ENCODE peak calls at places on chromosomes 6 and 20, in ten cellular contexts. One of them, this sample, is unnamed.

GRCh38 chr6:1110164-1110563 is 201.7 kb upstream of the FOXQ1 start:
- DNase-seq in A549: no peak
- DNase-seq in OCI-LY7: no peak
- DNase-seq in RWPE1: no peak
- DNase-seq in heart right ventricle: no peak
- DNase-seq in fibroblast of lung: peak
- DNase-seq in brain microvascular endothelial cell: no peak
- DNase-seq in PC-3: peak
- DNase-seq in body of pancreas: no peak
- DNase-seq in CD4-positive, alpha-beta T cell: no peak
- DNase-seq in this sample: no peak

GRCh38 chr20:48625136-48625900 is 202.5 kb downstream of the PREX1 start:
- DNase-seq in OCI-LY7: no peak
- DNase-seq in brain microvascular endothelial cell: no peak
- DNase-seq in RWPE1: no peak
- DNase-seq in PC-3: no peak
- DNase-seq in heart right ventricle: no peak
- DNase-seq in body of pancreas: no peak
- DNase-seq in CD4-positive, alpha-beta T cell: no peak
- DNase-seq in fibroblast of lung: no peak
- DNase-seq in A549: no peak
- DNase-seq in this sample: no peak

GRCh38 chr6:151209071-151209831 is 30.5 kb upstream of the AKAP12 start:
- DNase-seq in RWPE1: peak
- DNase-seq in OCI-LY7: no peak
- DNase-seq in heart right ventricle: no peak
- DNase-seq in PC-3: peak
- DNase-seq in fibroblast of lung: no peak
- DNase-seq in A549: peak
- DNase-seq in body of pancreas: no peak
- DNase-seq in CD4-positive, alpha-beta T cell: no peak
- DNase-seq in brain microvascular endothelial cell: peak
- DNase-seq in this sample: no peak

GRCh38 chr6:148852688-148853087 is 105.9 kb downstream of the UST start:
- DNase-seq in PC-3: no peak
- DNase-seq in body of pancreas: no peak
- DNase-seq in fibroblast of lung: no peak
- DNase-seq in CD4-positive, alpha-beta T cell: no peak
- DNase-seq in A549: no peak
- DNase-seq in brain microvascular endothelial cell: no peak
- DNase-seq in RWPE1: no peak
- DNase-seq in heart right ventricle: no peak
- DNase-seq in OCI-LY7: no peak
- DNase-seq in this sample: no peak

GRCh38 chr6:68677119-68677518 is 42.0 kb downstream of the ADGRB3 start:
- DNase-seq in body of pancreas: no peak
- DNase-seq in fibroblast of lung: peak
- DNase-seq in OCI-LY7: no peak
- DNase-seq in brain microvascular endothelial cell: no peak
- DNase-seq in heart right ventricle: no peak
- DNase-seq in CD4-positive, alpha-beta T cell: no peak
- DNase-seq in RWPE1: no peak
- DNase-seq in A549: no peak
- DNase-seq in PC-3: no peak
- DNase-seq in this sample: no peak

GRCh38 chr6:139371421-139372253 is 2.8 kb downstream of the CITED2 start:
- DNase-seq in A549: no peak
- DNase-seq in body of pancreas: no peak
- DNase-seq in brain microvascular endothelial cell: no peak
- DNase-seq in OCI-LY7: no peak
- DNase-seq in heart right ventricle: no peak
- DNase-seq in fibroblast of lung: peak
- DNase-seq in RWPE1: no peak
- DNase-seq in PC-3: peak
- DNase-seq in CD4-positive, alpha-beta T cell: no peak
- DNase-seq in this sample: no peak

GRCh38 chr6:149907317-149907716 is 9.4 kb upstream of the RAET1E start:
- DNase-seq in RWPE1: no peak
- DNase-seq in heart right ventricle: no peak
- DNase-seq in body of pancreas: no peak
- DNase-seq in A549: no peak
- DNase-seq in fibroblast of lung: no peak
- DNase-seq in CD4-positive, alpha-beta T cell: no peak
- DNase-seq in OCI-LY7: no peak
- DNase-seq in brain microvascular endothelial cell: no peak
- DNase-seq in PC-3: no peak
- DNase-seq in this sample: no peak

GRCh38 chr6:113364781-113365545 is 492.2 kb upstream of the MARCKS start:
- DNase-seq in body of pancreas: no peak
- DNase-seq in PC-3: peak
- DNase-seq in heart right ventricle: no peak
- DNase-seq in brain microvascular endothelial cell: peak
- DNase-seq in RWPE1: no peak
- DNase-seq in A549: no peak
- DNase-seq in CD4-positive, alpha-beta T cell: no peak
- DNase-seq in fibroblast of lung: no peak
- DNase-seq in OCI-LY7: no peak
- DNase-seq in this sample: no peak

GRCh38 chr20:62517901-62518610 is 42.3 kb upstream of the GATA5 start:
- DNase-seq in heart right ventricle: no peak
- DNase-seq in PC-3: no peak
- DNase-seq in A549: no peak
- DNase-seq in fibroblast of lung: no peak
- DNase-seq in body of pancreas: no peak
- DNase-seq in RWPE1: no peak
- DNase-seq in CD4-positive, alpha-beta T cell: no peak
- DNase-seq in brain microvascular endothelial cell: no peak
- DNase-seq in OCI-LY7: no peak
- DNase-seq in this sample: no peak
- TF ChIP-seq CTCF in heart right ventricle: no peak
- TF ChIP-seq CTCF in PC-3: no peak
- TF ChIP-seq CTCF in A549: no peak
- TF ChIP-seq CTCF in fibroblast of lung: no peak
- TF ChIP-seq CTCF in body of pancreas: no peak
- TF ChIP-seq CTCF in RWPE1: no peak
- TF ChIP-seq CTCF in CD4-positive, alpha-beta T cell: no peak
- TF ChIP-seq CTCF in brain microvascular endothelial cell: no peak
- TF ChIP-seq CTCF in OCI-LY7: no peak
- TF ChIP-seq CTCF in this sample: no peak

GRCh38 chr6:14211596-14211961 is 94.0 kb downstream of the CD83 start:
- DNase-seq in OCI-LY7: no peak
- DNase-seq in CD4-positive, alpha-beta T cell: no peak
- DNase-seq in heart right ventricle: peak
- DNase-seq in RWPE1: no peak
- DNase-seq in A549: no peak
- DNase-seq in body of pancreas: peak
- DNase-seq in PC-3: peak
- DNase-seq in brain microvascular endothelial cell: peak
- DNase-seq in fibroblast of lung: peak
- DNase-seq in this sample: peak
- H3K27ac ChIP-seq in OCI-LY7: peak
- H3K27ac ChIP-seq in CD4-positive, alpha-beta T cell: no peak
- H3K27ac ChIP-seq in heart right ventricle: peak
- H3K27ac ChIP-seq in RWPE1: peak
- H3K27ac ChIP-seq in A549: peak
- H3K27ac ChIP-seq in body of pancreas: peak
- H3K27ac ChIP-seq in PC-3: peak
- H3K27ac ChIP-seq in brain microvascular endothelial cell: peak
- H3K27ac ChIP-seq in fibroblast of lung: peak
- H3K27ac ChIP-seq in this sample: no peak

GRCh38 chr6:118735320-118735719 is 83.9 kb upstream of the CEP85L start:
- DNase-seq in fibroblast of lung: peak
- DNase-seq in RWPE1: no peak
- DNase-seq in CD4-positive, alpha-beta T cell: no peak
- DNase-seq in PC-3: peak
- DNase-seq in OCI-LY7: peak
- DNase-seq in body of pancreas: no peak
- DNase-seq in brain microvascular endothelial cell: no peak
- DNase-seq in heart right ventricle: no peak
- DNase-seq in A549: no peak
- DNase-seq in this sample: no peak
- TF ChIP-seq CTCF in fibroblast of lung: peak
- TF ChIP-seq CTCF in RWPE1: no peak
- TF ChIP-seq CTCF in CD4-positive, alpha-beta T cell: peak
- TF ChIP-seq CTCF in PC-3: peak
- TF ChIP-seq CTCF in OCI-LY7: peak
- TF ChIP-seq CTCF in body of pancreas: peak
- TF ChIP-seq CTCF in brain microvascular endothelial cell: peak
- TF ChIP-seq CTCF in heart right ventricle: peak
- TF ChIP-seq CTCF in A549: no peak
- TF ChIP-seq CTCF in this sample: no peak

GRCh38 chr6:3284436-3284876 is 25.7 kb downstream of the PSMG4 start:
- DNase-seq in OCI-LY7: no peak
- DNase-seq in CD4-positive, alpha-beta T cell: no peak
- DNase-seq in fibroblast of lung: no peak
- DNase-seq in PC-3: no peak
- DNase-seq in brain microvascular endothelial cell: no peak
- DNase-seq in RWPE1: no peak
- DNase-seq in A549: no peak
- DNase-seq in heart right ventricle: no peak
- DNase-seq in body of pancreas: no peak
- DNase-seq in this sample: peak

GRCh38 chr6:3285049-3285639 is 26.4 kb downstream of the PSMG4 start:
- DNase-seq in CD4-positive, alpha-beta T cell: no peak
- DNase-seq in PC-3: no peak
- DNase-seq in body of pancreas: no peak
- DNase-seq in fibroblast of lung: no peak
- DNase-seq in heart right ventricle: no peak
- DNase-seq in OCI-LY7: no peak
- DNase-seq in brain microvascular endothelial cell: no peak
- DNase-seq in A549: no peak
- DNase-seq in RWPE1: no peak
- DNase-seq in this sample: no peak

GRCh38 chr6:3282461-3283236 is 23.9 kb downstream of the PSMG4 start:
- DNase-seq in A549: no peak
- DNase-seq in RWPE1: no peak
- DNase-seq in fibroblast of lung: no peak
- DNase-seq in heart right ventricle: no peak
- DNase-seq in body of pancreas: no peak
- DNase-seq in CD4-positive, alpha-beta T cell: no peak
- DNase-seq in OCI-LY7: no peak
- DNase-seq in PC-3: no peak
- DNase-seq in brain microvascular endothelial cell: no peak
- DNase-seq in this sample: peak

GRCh38 chr6:3283241-3283640 is 24.5 kb downstream of the PSMG4 start:
- DNase-seq in RWPE1: no peak
- DNase-seq in A549: no peak
- DNase-seq in fibroblast of lung: no peak
- DNase-seq in OCI-LY7: no peak
- DNase-seq in body of pancreas: no peak
- DNase-seq in heart right ventricle: no peak
- DNase-seq in PC-3: no peak
- DNase-seq in brain microvascular endothelial cell: no peak
- DNase-seq in CD4-positive, alpha-beta T cell: no peak
- DNase-seq in this sample: peak

GRCh38 chr6:3283641-3284435 is 25.1 kb downstream of the PSMG4 start:
- DNase-seq in OCI-LY7: no peak
- DNase-seq in RWPE1: no peak
- DNase-seq in A549: no peak
- DNase-seq in fibroblast of lung: no peak
- DNase-seq in brain microvascular endothelial cell: no peak
- DNase-seq in heart right ventricle: no peak
- DNase-seq in body of pancreas: no peak
- DNase-seq in CD4-positive, alpha-beta T cell: no peak
- DNase-seq in PC-3: no peak
- DNase-seq in this sample: peak
- H3K27ac ChIP-seq in OCI-LY7: no peak
- H3K27ac ChIP-seq in RWPE1: peak
- H3K27ac ChIP-seq in A549: no peak
- H3K27ac ChIP-seq in fibroblast of lung: no peak
- H3K27ac ChIP-seq in brain microvascular endothelial cell: no peak
- H3K27ac ChIP-seq in heart right ventricle: no peak
- H3K27ac ChIP-seq in body of pancreas: no peak
- H3K27ac ChIP-seq in CD4-positive, alpha-beta T cell: no peak
- H3K27ac ChIP-seq in PC-3: no peak
- H3K27ac ChIP-seq in this sample: no peak

DNA sequence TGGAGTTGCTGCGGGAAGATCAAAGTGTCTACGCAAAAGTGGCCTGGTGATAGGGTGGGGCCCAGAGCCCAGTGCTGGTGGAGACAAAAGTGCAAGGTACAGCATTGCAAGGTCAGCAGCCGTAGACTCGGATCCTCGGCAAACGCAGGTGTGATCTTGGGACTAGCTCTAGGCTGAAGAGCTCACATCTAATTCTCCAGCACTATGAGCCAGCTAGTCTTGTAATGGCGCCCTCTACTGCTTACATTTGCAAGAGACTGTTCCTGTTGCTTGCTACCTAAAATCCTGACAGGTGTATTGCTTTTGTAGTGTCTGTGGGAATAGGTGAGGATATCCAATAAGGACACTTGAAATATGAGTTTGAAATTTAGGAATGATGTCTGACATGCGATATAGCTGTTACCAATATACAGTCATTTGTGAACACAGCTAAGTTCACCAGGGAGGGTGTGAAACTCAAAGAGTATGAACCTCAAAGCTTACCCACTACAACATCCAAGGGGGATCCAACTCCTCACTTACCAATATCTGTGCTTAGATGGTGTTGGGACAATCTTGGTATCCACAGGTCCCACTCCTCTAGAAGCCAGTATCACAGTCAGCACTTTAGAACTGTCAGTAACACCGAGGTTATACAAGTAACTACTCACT is 58.4 kb downstream of the PDE7B start:
- DNase-seq in CD4-positive, alpha-beta T cell: peak
- DNase-seq in RWPE1: peak
- DNase-seq in PC-3: peak
- DNase-seq in body of pancreas: peak
- DNase-seq in heart right ventricle: peak
- DNase-seq in brain microvascular endothelial cell: peak
- DNase-seq in A549: peak
- DNase-seq in OCI-LY7: peak
- DNase-seq in fibroblast of lung: peak
- DNase-seq in this sample: no peak
- TF ChIP-seq CTCF in CD4-positive, alpha-beta T cell: peak
- TF ChIP-seq CTCF in RWPE1: no peak
- TF ChIP-seq CTCF in PC-3: peak
- TF ChIP-seq CTCF in body of pancreas: peak
- TF ChIP-seq CTCF in heart right ventricle: peak
- TF ChIP-seq CTCF in brain microvascular endothelial cell: peak
- TF ChIP-seq CTCF in A549: peak
- TF ChIP-seq CTCF in OCI-LY7: peak
- TF ChIP-seq CTCF in fibroblast of lung: peak
- TF ChIP-seq CTCF in this sample: peak

GRCh38 chr6:117389227-117390057 is 36.3 kb downstream of the ROS1 start:
- DNase-seq in RWPE1: peak
- DNase-seq in heart right ventricle: no peak
- DNase-seq in OCI-LY7: no peak
- DNase-seq in CD4-positive, alpha-beta T cell: no peak
- DNase-seq in A549: peak
- DNase-seq in fibroblast of lung: no peak
- DNase-seq in body of pancreas: no peak
- DNase-seq in PC-3: peak
- DNase-seq in brain microvascular endothelial cell: no peak
- DNase-seq in this sample: no peak
- H3K27ac ChIP-seq in RWPE1: peak
- H3K27ac ChIP-seq in heart right ventricle: no peak
- H3K27ac ChIP-seq in OCI-LY7: no peak
- H3K27ac ChIP-seq in CD4-positive, alpha-beta T cell: no peak
- H3K27ac ChIP-seq in A549: peak
- H3K27ac ChIP-seq in fibroblast of lung: no peak
- H3K27ac ChIP-seq in body of pancreas: no peak
- H3K27ac ChIP-seq in PC-3: peak
- H3K27ac ChIP-seq in brain microvascular endothelial cell: no peak
- H3K27ac ChIP-seq in this sample: no peak

This sample was measured in tibial artery.